ENCODE peak calls at places on chromosomes 12 and 14, in six cellular contexts. A is IMR-90; Z is substantia nigra; Q is SJSA1; O is CD4-positive, alpha-beta memory T cell; X is right lobe of liver. L is an unnamed sample.

GRCh38 chr12:89933911-89934310 is 225.3 kb upstream of the ATP2B1 start:
- DNase-seq in A (peak), O (no peak), X (no peak), Q (no peak), Z (no peak), L (no peak)

GRCh38 chr14:92546347-92547053 is 32.9 kb downstream of the RIN3 start:
- DNase-seq in X (no peak), A (peak), Q (peak), O (no peak), Z (no peak), L (no peak)

GRCh38 chr14:65238456-65238855 is 136.1 kb upstream of the MAX start:
- DNase-seq in A (peak), X (no peak), Z (no peak), Q (peak), O (no peak), L (no peak)

GRCh38 chr12:27969011-27969900 is 3.3 kb downstream of the PTHLH start:
- DNase-seq in O (no peak), X (no peak), Z (no peak), A (peak), Q (peak), L (no peak)

GRCh38 chr14:28867571-28867970 is 101.0 kb downstream of the FOXG1 start:
- DNase-seq in Q (no peak), Z (no peak), A (no peak), O (no peak), X (no peak), L (no peak)

GRCh38 chr14:33016611-33017010 is 77.9 kb downstream of the NPAS3 start:
- DNase-seq in X (no peak), O (no peak), A (no peak), Z (no peak), Q (no peak), L (no peak)

GRCh38 chr12:124994435-124994975 is 1.1 kb downstream of the BRI3BP start:
- DNase-seq in O (no peak), Z (peak), Q (no peak), X (no peak), A (no peak), L (no peak)

GRCh38 chr12:116647802-116648201 is 88.6 kb downstream of the MAP1LC3B2 start:
- DNase-seq in A (no peak), Z (no peak), Q (no peak), O (no peak), X (no peak), L (no peak)

GRCh38 chr12:62689042-62689839 is 222.6 kb downstream of the MON2 start:
- DNase-seq in Z (no peak), A (peak), X (no peak), Q (no peak), O (no peak), L (no peak)

GRCh38 chr12:91617830-91618229 is 435.2 kb upstream of the DCN start:
- DNase-seq in Z (no peak), X (no peak), O (no peak), A (no peak), Q (no peak), L (no peak)

GRCh38 chr12:80441921-80442320 is 2.1 kb upstream of the PTPRQ start:
- DNase-seq in A (peak), O (no peak), Q (no peak), Z (no peak), X (no peak), L (no peak)

GRCh38 chr14:91261115-91261514 is 16.6 kb upstream of the GPR68 start:
- DNase-seq in Z (no peak), Q (no peak), A (no peak), X (no peak), O (peak), L (no peak)

GRCh38 chr14:64645220-64645891 is 58.9 kb upstream of the PLEKHG3 start:
- DNase-seq in A (peak), O (no peak), Z (no peak), Q (peak), X (no peak), L (no peak)

GRCh38 chr12:19688489-19688888 is 249.2 kb downstream of the AEBP2 start:
- DNase-seq in X (no peak), A (peak), Q (no peak), O (no peak), Z (no peak), L (no peak)

GRCh38 chr12:51238037-51238509 is 553 bp upstream of the DAZAP2 start:
- DNase-seq in O (no peak), X (no peak), Q (no peak), Z (no peak), A (no peak), L (no peak)

GRCh38 chr12:3436496-3437060 is 54.4 kb upstream of the PRMT8 start:
- DNase-seq in A (no peak), O (no peak), Q (no peak), X (no peak), Z (no peak), L (no peak)

GRCh38 chr14:54627718-54628345 is 60.9 kb downstream of the SAMD4A start:
- DNase-seq in A (peak), X (no peak), Z (peak), Q (peak), O (peak), L (no peak)

GRCh38 chr12:109840349-109841073 is 7.3 kb upstream of the TRPV4 start:
- DNase-seq in O (no peak), Q (no peak), Z (peak), X (no peak), A (no peak), L (no peak)

GRCh38 chr12:115313929-115314328 is 630.0 kb upstream of the TBX3 start:
- DNase-seq in Q (no peak), A (peak), Z (no peak), O (no peak), X (no peak), L (no peak)

GRCh38 chr12:1837541-1838206 is 17.3 kb downstream of the LRTM2 start:
- DNase-seq in O (no peak), X (peak), Z (no peak), A (peak), Q (no peak), L (no peak)

GRCh38 chr12:58588771-58589170 is 331.5 kb downstream of the LRIG3 start:
- DNase-seq in Z (no peak), X (no peak), Q (no peak), O (no peak), A (peak), L (no peak)

GRCh38 chr14:51552768-51553426 is 98.8 kb upstream of the FRMD6 start:
- DNase-seq in X (peak), Z (no peak), A (no peak), Q (no peak), O (no peak), L (no peak)

GRCh38 chr14:66403183-66403582 is 83.0 kb upstream of the CCDC196 start:
- DNase-seq in Z (peak), X (no peak), A (peak), Q (no peak), O (peak), L (peak)

GRCh38 chr12:68374315-68374982 is 42.3 kb upstream of the MDM1 start:
- DNase-seq in A (no peak), Q (no peak), O (peak), Z (no peak), X (no peak), L (peak)

GRCh38 chr12:115774148-115774905 is 503.2 kb downstream of the MED13L start:
- DNase-seq in Z (no peak), A (no peak), Q (no peak), X (no peak), O (no peak), L (no peak)

GRCh38 chr12:79512068-79512467 is 178.7 kb downstream of the PAWR start:
- DNase-seq in X (no peak), Z (no peak), Q (no peak), A (no peak), O (no peak), L (no peak)

GRCh38 chr12:552466-552865 is 92.7 kb downstream of the B4GALNT3 start:
- DNase-seq in X (no peak), Q (no peak), A (no peak), Z (no peak), O (no peak), L (no peak)

GRCh38 chr12:6492838-6493579 is at the start of gene MRPL51:
- DNase-seq in A (peak), Z (peak), Q (peak), X (peak), O (peak), L (peak)

GRCh38 chr12:119206348-119207075 is 27.8 kb downstream of the HSPB8 start:
- DNase-seq in Z (no peak), X (no peak), Q (no peak), A (no peak), O (no peak), L (no peak)

GRCh38 chr12:86138770-86139169 is 117.4 kb downstream of the MGAT4C start:
- DNase-seq in Q (no peak), O (no peak), A (no peak), Z (no peak), X (no peak), L (no peak)

GRCh38 chr14:50961606-50962259 is 17.4 kb upstream of the PYGL start:
- DNase-seq in X (no peak), Q (no peak), A (peak), Z (no peak), O (no peak), L (no peak)

GRCh38 chr12:54579696-54580333 is 8.6 kb downstream of the PPP1R1A start:
- DNase-seq in Q (peak), X (peak), A (peak), Z (peak), O (peak), L (peak)

GRCh38 chr12:23464241-23464812 is 485.1 kb downstream of the SOX5 start:
- DNase-seq in X (no peak), Q (no peak), A (no peak), Z (no peak), O (no peak), L (no peak)

GRCh38 chr12:4960030-4960429 is 50.3 kb downstream of the KCNA1 start:
- DNase-seq in X (no peak), A (no peak), Z (no peak), Q (no peak), O (no peak), L (no peak)

GRCh38 chr14:92135269-92135668 is 13.5 kb downstream of the CPSF2 start:
- DNase-seq in A (peak), Q (no peak), O (no peak), Z (no peak), X (no peak), L (peak)

GRCh38 chr12:49944718-49945117 is 5.8 kb upstream of the AQP2 start:
- DNase-seq in X (no peak), A (no peak), O (no peak), Q (no peak), Z (no peak), L (no peak)

GRCh38 chr12:49942512-49942893 is 8.0 kb upstream of the AQP2 start:
- DNase-seq in A (no peak), X (no peak), Z (no peak), O (no peak), Q (no peak), L (peak)

GRCh38 chr12:49944046-49944445 is 6.5 kb upstream of the AQP2 start:
- DNase-seq in A (no peak), Z (no peak), Q (no peak), O (no peak), X (no peak), L (no peak)

GRCh38 chr12:49942921-49943662 is 7.4 kb upstream of the AQP2 start:
- DNase-seq in X (no peak), Q (no peak), A (no peak), O (no peak), Z (no peak), L (no peak)

GRCh38 chr12:49943663-49943945 is 6.9 kb upstream of the AQP2 start:
- DNase-seq in A (no peak), X (no peak), O (no peak), Z (no peak), Q (no peak), L (no peak)
- H3K27ac ChIP-seq in A (no peak), X (no peak), O (no peak), Z (no peak), Q (no peak), L (peak)

GRCh38 chr12:69502342-69503081 is 32.3 kb downstream of the FRS2 start:
- DNase-seq in A (no peak), X (no peak), Q (peak), O (no peak), Z (no peak), L (no peak)
- H3K27ac ChIP-seq in A (no peak), X (no peak), Q (peak), O (no peak), Z (peak), L (no peak)

DNA sequence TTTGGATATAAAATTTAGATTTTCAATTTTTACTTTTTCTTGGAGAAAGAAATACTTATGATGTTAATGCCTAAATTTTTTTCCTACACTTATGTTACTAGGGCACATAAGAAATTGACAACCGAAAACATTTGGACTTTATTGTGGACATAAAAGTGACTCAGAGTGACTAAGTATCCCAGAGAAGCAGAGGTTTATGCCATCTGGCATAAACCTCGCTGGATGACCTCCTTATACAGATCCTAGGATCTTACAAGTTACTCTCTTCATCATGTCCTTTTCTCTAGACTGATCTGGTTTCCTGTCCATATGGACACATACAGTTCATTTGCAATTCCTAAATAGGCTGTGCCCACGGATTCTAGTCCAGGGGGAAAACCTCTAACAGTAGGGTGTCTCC is 89.8 kb downstream of the RERG start:
- DNase-seq in Z (no peak), Q (no peak), X (no peak), O (no peak), A (peak), L (no peak)
- H3K27ac ChIP-seq in Z (no peak), Q (no peak), X (no peak), O (no peak), A (no peak), L (no peak)

GRCh38 chr14:72516936-72517408 is 376.9 kb downstream of the DPF3 start:
- DNase-seq in A (peak), X (no peak), O (peak), Q (peak), Z (peak), L (peak)

GRCh38 chr14:72521045-72521444 is 372.9 kb downstream of the DPF3 start:
- DNase-seq in Q (no peak), A (no peak), X (no peak), O (no peak), Z (no peak), L (no peak)

GRCh38 chr14:72518809-72519377 is 375.0 kb downstream of the DPF3 start:
- DNase-seq in A (no peak), X (no peak), Q (no peak), O (peak), Z (no peak), L (no peak)

GRCh38 chr14:72517736-72518135 is 376.2 kb downstream of the DPF3 start:
- DNase-seq in O (no peak), A (no peak), X (no peak), Z (no peak), Q (no peak), L (no peak)

DNA sequence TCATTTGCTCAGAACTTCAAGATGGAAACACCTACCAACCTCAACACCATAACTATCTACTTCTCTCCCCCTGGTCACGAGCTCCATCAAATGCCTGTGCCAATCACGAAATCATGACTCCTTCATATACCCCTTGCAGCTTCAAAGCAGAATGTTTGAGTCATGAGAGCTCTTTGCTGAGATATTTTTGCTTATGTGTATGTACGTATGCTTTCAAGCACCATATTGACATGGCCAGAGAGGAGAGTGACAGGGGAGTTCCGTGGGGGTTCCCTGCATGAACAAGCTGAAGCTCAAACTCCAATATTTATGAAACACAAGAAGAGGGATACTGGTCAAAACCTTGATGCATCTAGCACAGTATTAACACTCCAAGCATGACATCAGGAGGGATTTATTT is 374.4 kb downstream of the DPF3 start:
- DNase-seq in Q (no peak), Z (no peak), A (no peak), O (no peak), X (no peak), L (no peak)
- H3K27ac ChIP-seq in Q (no peak), Z (no peak), A (no peak), O (peak), X (no peak), L (no peak)

GRCh38 chr14:100839573-100840175 is 13.8 kb downstream of the MEG3 start:
- DNase-seq in Q (no peak), Z (no peak), A (no peak), O (no peak), X (no peak), L (no peak)
- H3K27ac ChIP-seq in Q (no peak), Z (no peak), A (no peak), O (no peak), X (no peak), L (no peak)

DNA sequence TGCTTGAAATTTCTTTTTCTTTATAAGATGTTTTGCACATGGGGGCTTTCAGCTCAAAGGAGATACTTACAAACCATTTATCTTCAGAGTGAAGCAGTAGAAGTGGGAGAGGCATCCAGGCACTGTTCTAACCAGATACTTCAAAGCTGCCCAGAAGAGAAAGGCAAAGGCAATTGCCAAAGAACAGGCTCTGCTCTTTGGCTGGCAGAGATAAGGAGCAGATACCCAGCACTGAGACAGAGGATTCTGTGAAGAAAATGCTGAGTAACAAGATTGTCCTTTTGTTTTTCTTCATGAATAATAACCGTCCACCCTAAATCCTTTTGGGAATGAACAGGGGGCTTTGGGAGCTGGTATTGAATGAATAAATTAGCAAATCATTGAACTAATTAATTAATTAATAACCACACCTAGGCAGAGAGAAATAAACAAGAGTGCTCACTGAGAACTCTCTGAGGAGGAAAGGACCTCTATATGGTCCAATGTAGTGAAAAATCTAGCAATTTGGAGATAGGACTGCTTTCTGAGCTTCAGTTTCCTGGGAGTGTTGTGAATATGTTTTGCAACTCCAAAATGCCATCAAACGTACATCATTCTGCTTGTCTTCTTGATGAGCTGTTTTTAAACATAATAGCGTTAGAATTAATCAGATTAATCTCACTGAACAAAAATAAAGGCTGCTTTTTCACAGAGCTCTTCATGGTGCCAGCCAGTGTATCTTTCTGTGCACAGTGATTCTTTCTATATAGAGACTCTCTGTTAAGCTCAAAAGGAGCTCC is 192.8 kb upstream of the AMIGO2 start:
- DNase-seq in Q (no peak), Z (no peak), O (no peak), A (no peak), X (no peak), L (no peak)
- H3K27ac ChIP-seq in Q (peak), Z (no peak), O (no peak), A (no peak), X (no peak), L (no peak)

GRCh38 chr12:123108682-123109066 is 42.2 kb downstream of the PITPNM2 start:
- DNase-seq in Z (no peak), X (no peak), A (no peak), Q (no peak), O (no peak), L (no peak)
- H3K27ac ChIP-seq in Z (no peak), X (peak), A (no peak), Q (no peak), O (no peak), L (no peak)

GRCh38 chr12:107522692-107523477 is 162.7 kb upstream of the PWP1 start:
- DNase-seq in O (no peak), A (no peak), Z (no peak), Q (peak), X (no peak), L (no peak)
- H3K27ac ChIP-seq in O (no peak), A (no peak), Z (no peak), Q (no peak), X (peak), L (no peak)

DNA sequence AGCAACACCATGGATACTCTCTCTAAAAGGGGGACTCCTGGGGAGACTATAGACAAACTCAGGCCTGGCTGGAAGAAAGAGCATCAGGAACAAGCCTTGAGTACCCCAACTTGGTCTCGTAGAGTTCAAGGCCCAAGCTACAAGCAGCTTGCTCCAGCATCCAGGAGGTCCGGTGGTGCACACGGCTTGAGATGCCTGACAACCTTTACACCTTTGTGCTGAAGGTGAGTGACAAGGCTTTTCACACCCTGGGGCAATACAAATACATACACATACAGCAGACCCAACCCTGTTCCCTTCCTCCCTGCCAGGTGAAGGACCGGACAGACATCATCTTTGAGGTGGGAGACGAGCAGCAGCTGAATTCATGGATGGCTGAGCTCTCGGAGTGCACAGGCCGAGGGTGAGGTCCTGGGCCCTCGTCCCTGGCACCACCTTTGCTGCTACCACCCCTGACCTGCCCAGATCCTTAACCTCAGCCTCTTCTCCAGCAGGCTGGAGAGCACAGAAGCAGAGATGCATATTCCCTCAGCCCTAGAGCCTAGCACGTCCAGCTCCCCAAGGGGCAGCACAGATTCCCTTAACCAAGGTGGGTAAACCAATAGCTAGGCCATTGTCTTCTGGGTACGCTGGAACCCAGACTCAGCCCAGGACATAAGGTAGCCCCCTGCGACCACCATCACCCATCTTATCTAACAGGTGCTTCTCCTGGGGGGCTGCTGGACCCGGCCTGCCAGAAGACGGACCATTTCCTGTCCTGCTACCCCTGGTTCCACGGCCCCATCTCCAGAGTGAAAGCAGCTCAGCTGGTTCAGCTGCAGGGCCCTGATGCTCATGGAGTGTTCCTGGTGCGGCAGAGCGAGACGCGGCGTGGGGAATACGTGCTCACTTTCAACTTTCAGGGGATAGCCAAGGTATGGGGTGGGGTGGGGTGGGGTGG is 41.2 kb downstream of the SH2B3 start:
- DNase-seq in X (no peak), A (no peak), O (no peak), Z (no peak), Q (no peak), L (no peak)
- H3K27ac ChIP-seq in X (peak), A (peak), O (peak), Z (peak), Q (no peak), L (no peak)

L was measured in CD4-positive, CD25-positive, alpha-beta regulatory T cell.